ENCODE peak calls at places on chromosomes 5 and 9, in nine cellular contexts. One of them, this sample, is unnamed.

GRCh38 chr5:181173420-181174342 is 26.3 kb downstream of the OR2V2 start:
- DNase-seq in left ventricle myocardium inferior: no peak
- DNase-seq in lower lobe of right lung: no peak
- DNase-seq in fibroblast of lung: no peak
- DNase-seq in aorta: peak; percentile 55
- DNase-seq in upper lobe of left lung: no peak
- DNase-seq in CD4-positive, alpha-beta memory T cell: peak; percentile 53
- DNase-seq in psoas muscle: peak; percentile 37
- DNase-seq in esophagus muscularis mucosa: no peak
- DNase-seq in this sample: peak; percentile 75

GRCh38 chr5:172858511-172858989 is 24.5 kb downstream of the ERGIC1 start:
- DNase-seq in left ventricle myocardium inferior: no peak
- DNase-seq in lower lobe of right lung: no peak
- DNase-seq in fibroblast of lung: peak; percentile 65
- DNase-seq in aorta: no peak
- DNase-seq in upper lobe of left lung: no peak
- DNase-seq in CD4-positive, alpha-beta memory T cell: no peak
- DNase-seq in psoas muscle: no peak
- DNase-seq in esophagus muscularis mucosa: no peak
- DNase-seq in this sample: peak; percentile 86

GRCh38 chr5:139688712-139689413 is 40.7 kb downstream of the CXXC5 start:
- DNase-seq in left ventricle myocardium inferior: no peak
- DNase-seq in lower lobe of right lung: no peak
- DNase-seq in fibroblast of lung: no peak
- DNase-seq in aorta: no peak
- DNase-seq in upper lobe of left lung: no peak
- DNase-seq in CD4-positive, alpha-beta memory T cell: no peak
- DNase-seq in psoas muscle: no peak
- DNase-seq in esophagus muscularis mucosa: no peak
- DNase-seq in this sample: no peak

GRCh38 chr5:94243612-94244011 is 374.8 kb downstream of the KIAA0825 start:
- DNase-seq in left ventricle myocardium inferior: no peak
- DNase-seq in lower lobe of right lung: no peak
- DNase-seq in fibroblast of lung: no peak
- DNase-seq in aorta: no peak
- DNase-seq in upper lobe of left lung: no peak
- DNase-seq in CD4-positive, alpha-beta memory T cell: no peak
- DNase-seq in psoas muscle: no peak
- DNase-seq in esophagus muscularis mucosa: no peak
- DNase-seq in this sample: no peak

GRCh38 chr5:159178978-159179377 is 30.4 kb downstream of the RNF145 start:
- DNase-seq in left ventricle myocardium inferior: no peak
- DNase-seq in lower lobe of right lung: no peak
- DNase-seq in fibroblast of lung: peak; percentile 99
- DNase-seq in aorta: no peak
- DNase-seq in upper lobe of left lung: peak; percentile 64
- DNase-seq in CD4-positive, alpha-beta memory T cell: no peak
- DNase-seq in psoas muscle: no peak
- DNase-seq in esophagus muscularis mucosa: no peak
- DNase-seq in this sample: no peak

GRCh38 chr5:90201923-90202322 is 207.6 kb downstream of the CETN3 start:
- DNase-seq in left ventricle myocardium inferior: no peak
- DNase-seq in lower lobe of right lung: no peak
- DNase-seq in fibroblast of lung: peak; percentile 59
- DNase-seq in aorta: no peak
- DNase-seq in upper lobe of left lung: no peak
- DNase-seq in CD4-positive, alpha-beta memory T cell: no peak
- DNase-seq in psoas muscle: no peak
- DNase-seq in esophagus muscularis mucosa: no peak
- DNase-seq in this sample: no peak

GRCh38 chr5:159412284-159413046 is 82.2 kb upstream of the IL12B start:
- DNase-seq in left ventricle myocardium inferior: no peak
- DNase-seq in lower lobe of right lung: no peak
- DNase-seq in fibroblast of lung: no peak
- DNase-seq in aorta: no peak
- DNase-seq in upper lobe of left lung: peak; percentile 31
- DNase-seq in CD4-positive, alpha-beta memory T cell: peak; percentile 85
- DNase-seq in psoas muscle: no peak
- DNase-seq in esophagus muscularis mucosa: no peak
- DNase-seq in this sample: no peak

GRCh38 chr5:157306690-157307089 is 40.8 kb downstream of the CYFIP2 start:
- DNase-seq in left ventricle myocardium inferior: no peak
- DNase-seq in lower lobe of right lung: no peak
- DNase-seq in fibroblast of lung: no peak
- DNase-seq in aorta: no peak
- DNase-seq in upper lobe of left lung: no peak
- DNase-seq in CD4-positive, alpha-beta memory T cell: peak; percentile 42
- DNase-seq in psoas muscle: no peak
- DNase-seq in esophagus muscularis mucosa: no peak
- DNase-seq in this sample: no peak

GRCh38 chr5:72408602-72409001 is 88.4 kb downstream of the PTCD2 start:
- DNase-seq in left ventricle myocardium inferior: no peak
- DNase-seq in lower lobe of right lung: no peak
- DNase-seq in fibroblast of lung: peak; percentile 69
- DNase-seq in aorta: no peak
- DNase-seq in upper lobe of left lung: no peak
- DNase-seq in CD4-positive, alpha-beta memory T cell: no peak
- DNase-seq in psoas muscle: no peak
- DNase-seq in esophagus muscularis mucosa: no peak
- DNase-seq in this sample: no peak

GRCh38 chr5:179806250-179807045 is at the start of gene MGAT4B:
- DNase-seq in left ventricle myocardium inferior: peak; percentile 80
- DNase-seq in lower lobe of right lung: peak; percentile 85
- DNase-seq in fibroblast of lung: peak; percentile 70
- DNase-seq in aorta: peak; percentile 91
- DNase-seq in upper lobe of left lung: peak; percentile 79
- DNase-seq in CD4-positive, alpha-beta memory T cell: peak; percentile 63
- DNase-seq in psoas muscle: peak; percentile 85
- DNase-seq in esophagus muscularis mucosa: no peak
- DNase-seq in this sample: peak; percentile 86

GRCh38 chr5:81182396-81183390 is 50.4 kb upstream of the CKMT2 start:
- DNase-seq in left ventricle myocardium inferior: no peak
- DNase-seq in lower lobe of right lung: no peak
- DNase-seq in fibroblast of lung: no peak
- DNase-seq in aorta: no peak
- DNase-seq in upper lobe of left lung: no peak
- DNase-seq in CD4-positive, alpha-beta memory T cell: no peak
- DNase-seq in psoas muscle: no peak
- DNase-seq in esophagus muscularis mucosa: no peak
- DNase-seq in this sample: no peak

GRCh38 chr9:37836386-37836785 is 35.8 kb downstream of the DCAF10 start:
- DNase-seq in left ventricle myocardium inferior: no peak
- DNase-seq in lower lobe of right lung: no peak
- DNase-seq in fibroblast of lung: no peak
- DNase-seq in aorta: no peak
- DNase-seq in upper lobe of left lung: no peak
- DNase-seq in CD4-positive, alpha-beta memory T cell: no peak
- DNase-seq in psoas muscle: no peak
- DNase-seq in esophagus muscularis mucosa: no peak
- DNase-seq in this sample: no peak

GRCh38 chr5:138752341-138752950 is 779 bp upstream of the CTNNA1 start:
- DNase-seq in left ventricle myocardium inferior: peak; percentile 20
- DNase-seq in lower lobe of right lung: no peak
- DNase-seq in fibroblast of lung: peak; percentile 43
- DNase-seq in aorta: no peak
- DNase-seq in upper lobe of left lung: peak; percentile 34
- DNase-seq in CD4-positive, alpha-beta memory T cell: peak; percentile 12
- DNase-seq in psoas muscle: no peak
- DNase-seq in esophagus muscularis mucosa: no peak
- DNase-seq in this sample: peak; percentile 65

GRCh38 chr9:132673355-132673754 is 3.1 kb downstream of the GTF3C4 start:
- DNase-seq in left ventricle myocardium inferior: no peak
- DNase-seq in lower lobe of right lung: no peak
- DNase-seq in fibroblast of lung: peak; percentile 68
- DNase-seq in aorta: no peak
- DNase-seq in upper lobe of left lung: no peak
- DNase-seq in CD4-positive, alpha-beta memory T cell: no peak
- DNase-seq in psoas muscle: no peak
- DNase-seq in esophagus muscularis mucosa: no peak
- DNase-seq in this sample: peak; percentile 39

GRCh38 chr5:133253076-133253475 is 201.3 kb downstream of the HSPA4 start:
- DNase-seq in left ventricle myocardium inferior: no peak
- DNase-seq in lower lobe of right lung: peak; percentile 16
- DNase-seq in fibroblast of lung: no peak
- DNase-seq in aorta: no peak
- DNase-seq in upper lobe of left lung: no peak
- DNase-seq in CD4-positive, alpha-beta memory T cell: no peak
- DNase-seq in psoas muscle: no peak
- DNase-seq in esophagus muscularis mucosa: no peak
- DNase-seq in this sample: no peak

DNA sequence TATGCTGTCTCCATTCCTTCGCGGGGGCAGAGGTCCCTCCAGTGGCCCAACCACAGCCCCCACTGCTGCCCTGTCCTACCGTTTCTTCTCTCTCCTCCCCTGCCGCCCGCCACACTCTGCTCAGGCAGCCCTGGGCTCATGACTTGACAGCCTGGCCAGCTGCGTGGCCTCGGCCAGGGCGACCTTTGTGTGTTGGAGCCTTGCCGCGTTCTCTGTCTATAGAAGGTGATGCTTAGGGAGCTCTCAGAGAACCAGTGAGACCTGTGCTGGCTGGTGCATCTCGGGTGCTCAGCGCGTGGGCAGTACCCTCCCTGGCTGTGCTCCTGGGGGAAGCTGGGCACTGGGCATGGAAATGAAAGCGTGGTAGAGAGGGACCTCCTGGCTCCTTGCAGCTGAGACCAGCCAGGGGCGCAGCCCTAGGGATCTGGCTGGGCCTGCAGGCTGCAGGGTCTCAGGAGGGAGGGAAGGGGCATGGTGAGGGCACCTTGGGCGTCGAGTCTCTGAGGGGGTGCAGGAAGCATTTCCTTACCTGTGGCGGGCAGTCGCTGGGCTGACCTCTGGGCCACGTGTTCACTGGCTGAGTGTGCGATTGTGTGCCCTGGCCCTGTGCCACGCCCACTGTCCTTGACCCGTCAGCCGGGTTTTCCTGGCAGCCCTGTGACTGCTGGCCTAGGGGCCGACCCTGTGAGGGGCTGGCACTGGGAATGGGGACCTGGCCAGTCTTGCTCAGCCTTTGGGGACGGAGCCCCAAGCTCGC is 50.3 kb downstream of the RXRA start:
- DNase-seq in left ventricle myocardium inferior: peak; percentile 58
- DNase-seq in lower lobe of right lung: no peak
- DNase-seq in fibroblast of lung: no peak
- DNase-seq in aorta: no peak
- DNase-seq in upper lobe of left lung: peak; percentile 56
- DNase-seq in CD4-positive, alpha-beta memory T cell: no peak
- DNase-seq in psoas muscle: peak; percentile 87
- DNase-seq in esophagus muscularis mucosa: no peak
- DNase-seq in this sample: no peak
- H3K4me1 ChIP-seq in left ventricle myocardium inferior: peaks cover 100% of the 10 kb centered on the region
- H3K4me1 ChIP-seq in lower lobe of right lung: peaks cover 98% of the 10 kb centered on the region
- H3K4me1 ChIP-seq in fibroblast of lung: peaks cover 15% of the 10 kb centered on the region
- H3K4me1 ChIP-seq in aorta: no peaks in the 10 kb centered on the region
- H3K4me1 ChIP-seq in upper lobe of left lung: peaks cover 98% of the 10 kb centered on the region
- H3K4me1 ChIP-seq in CD4-positive, alpha-beta memory T cell: peaks cover 3% of the 10 kb centered on the region
- H3K4me1 ChIP-seq in psoas muscle: peaks cover 99% of the 10 kb centered on the region
- H3K4me1 ChIP-seq in esophagus muscularis mucosa: peaks cover 100% of the 10 kb centered on the region
- H3K4me1 ChIP-seq in this sample: no peaks in the 10 kb centered on the region

DNA sequence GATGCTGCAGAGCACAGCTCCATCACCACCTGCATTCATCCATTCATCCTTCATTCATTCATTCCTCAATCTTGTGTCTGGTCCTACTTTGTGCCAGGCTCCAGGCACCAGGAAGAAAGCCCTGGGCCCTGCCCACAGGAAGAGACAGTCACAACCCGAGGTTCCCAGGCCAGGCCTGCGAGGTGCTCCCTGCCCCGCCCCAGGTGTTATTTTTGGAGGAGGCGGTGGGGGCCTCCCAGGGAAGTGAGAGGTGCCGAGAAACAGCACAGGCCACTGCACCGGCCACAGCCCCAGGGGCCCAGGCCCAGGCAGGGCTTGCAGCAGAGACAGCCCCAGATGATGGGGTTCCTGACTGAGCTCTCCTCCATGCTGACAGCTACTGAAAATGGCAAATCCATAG is 33.4 kb downstream of the VAV2 start:
- DNase-seq in left ventricle myocardium inferior: no peak
- DNase-seq in lower lobe of right lung: peak; percentile 24
- DNase-seq in fibroblast of lung: no peak
- DNase-seq in aorta: peak; percentile 51
- DNase-seq in upper lobe of left lung: no peak
- DNase-seq in CD4-positive, alpha-beta memory T cell: no peak
- DNase-seq in psoas muscle: peak; percentile 35
- DNase-seq in esophagus muscularis mucosa: no peak
- DNase-seq in this sample: no peak
- H3K4me1 ChIP-seq in left ventricle myocardium inferior: peaks cover 63% of the 10 kb centered on the region
- H3K4me1 ChIP-seq in lower lobe of right lung: peaks cover 66% of the 10 kb centered on the region
- H3K4me1 ChIP-seq in fibroblast of lung: peaks cover 14% of the 10 kb centered on the region
- H3K4me1 ChIP-seq in aorta: no peaks in the 10 kb centered on the region
- H3K4me1 ChIP-seq in upper lobe of left lung: peaks cover 57% of the 10 kb centered on the region
- H3K4me1 ChIP-seq in CD4-positive, alpha-beta memory T cell: peaks cover 13% of the 10 kb centered on the region
- H3K4me1 ChIP-seq in psoas muscle: peaks cover 9% of the 10 kb centered on the region
- H3K4me1 ChIP-seq in esophagus muscularis mucosa: peaks cover 63% of the 10 kb centered on the region
- H3K4me1 ChIP-seq in this sample: peaks cover 18% of the 10 kb centered on the region

DNA sequence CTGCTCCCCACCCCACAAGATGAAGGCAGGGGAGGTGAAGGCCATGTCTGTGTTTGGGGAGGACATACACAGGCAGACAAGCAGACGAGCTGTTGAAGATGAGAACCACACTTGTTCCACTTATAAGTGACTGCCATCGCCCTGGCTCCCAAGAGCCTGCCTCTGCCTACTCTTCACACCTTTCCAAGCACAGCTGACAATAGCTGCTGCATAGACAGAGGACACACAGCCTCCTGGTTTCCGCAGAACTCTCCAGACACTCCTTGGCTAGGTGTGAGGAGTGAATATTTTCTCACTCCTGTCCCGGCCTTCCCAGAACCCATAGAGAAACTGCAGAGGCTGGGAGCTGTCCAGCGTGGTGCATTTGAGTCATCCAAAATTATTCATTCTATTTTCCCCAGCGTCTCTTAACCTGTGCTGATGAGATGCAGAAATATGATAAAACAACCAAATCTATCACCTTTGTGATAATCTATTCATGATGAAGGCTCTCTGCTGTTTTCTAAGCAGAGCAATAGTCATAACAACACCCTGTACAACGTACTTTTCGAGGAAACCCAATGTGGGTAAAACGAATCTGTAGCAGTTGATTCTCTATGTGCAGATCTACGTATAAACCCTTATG is 24.7 kb downstream of the KLF9 start:
- DNase-seq in left ventricle myocardium inferior: no peak
- DNase-seq in lower lobe of right lung: no peak
- DNase-seq in fibroblast of lung: peak; percentile 62
- DNase-seq in aorta: no peak
- DNase-seq in upper lobe of left lung: no peak
- DNase-seq in CD4-positive, alpha-beta memory T cell: no peak
- DNase-seq in psoas muscle: no peak
- DNase-seq in esophagus muscularis mucosa: no peak
- DNase-seq in this sample: no peak
- H3K4me1 ChIP-seq in left ventricle myocardium inferior: peaks cover 100% of the 10 kb centered on the region
- H3K4me1 ChIP-seq in lower lobe of right lung: peaks cover 86% of the 10 kb centered on the region
- H3K4me1 ChIP-seq in fibroblast of lung: peaks cover 3% of the 10 kb centered on the region
- H3K4me1 ChIP-seq in aorta: peaks cover 10% of the 10 kb centered on the region
- H3K4me1 ChIP-seq in upper lobe of left lung: peaks cover 53% of the 10 kb centered on the region
- H3K4me1 ChIP-seq in CD4-positive, alpha-beta memory T cell: peaks cover 57% of the 10 kb centered on the region
- H3K4me1 ChIP-seq in psoas muscle: peaks cover 87% of the 10 kb centered on the region
- H3K4me1 ChIP-seq in esophagus muscularis mucosa: peaks cover 94% of the 10 kb centered on the region
- H3K4me1 ChIP-seq in this sample: no peaks in the 10 kb centered on the region

DNA sequence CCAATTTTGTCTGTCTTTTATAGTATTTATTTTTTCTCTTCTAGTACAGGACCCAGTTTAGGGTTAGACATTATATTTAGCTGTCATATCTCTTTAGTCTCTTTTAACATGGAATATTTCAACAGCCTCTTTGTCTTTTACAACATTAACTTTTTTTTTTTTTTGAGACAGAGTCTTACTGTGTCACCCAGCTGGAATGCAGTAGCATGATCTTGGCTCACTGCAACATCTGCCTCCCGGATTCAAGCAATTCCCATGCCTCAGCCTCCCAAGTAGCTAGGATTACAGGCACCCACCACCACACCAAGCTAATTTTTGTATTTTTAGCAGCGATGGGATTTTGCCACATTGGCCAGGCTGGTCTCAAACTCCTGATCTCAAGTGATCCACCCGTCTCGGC is 90.1 kb downstream of the ADAMTS6 start:
- DNase-seq in left ventricle myocardium inferior: no peak
- DNase-seq in lower lobe of right lung: no peak
- DNase-seq in fibroblast of lung: peak; percentile 36
- DNase-seq in aorta: no peak
- DNase-seq in upper lobe of left lung: no peak
- DNase-seq in CD4-positive, alpha-beta memory T cell: no peak
- DNase-seq in psoas muscle: no peak
- DNase-seq in esophagus muscularis mucosa: no peak
- DNase-seq in this sample: no peak
- H3K4me1 ChIP-seq in left ventricle myocardium inferior: peaks cover 23% of the 10 kb centered on the region
- H3K4me1 ChIP-seq in lower lobe of right lung: no peaks in the 10 kb centered on the region
- H3K4me1 ChIP-seq in fibroblast of lung: no peaks in the 10 kb centered on the region
- H3K4me1 ChIP-seq in aorta: peaks cover 3% of the 10 kb centered on the region
- H3K4me1 ChIP-seq in upper lobe of left lung: no peaks in the 10 kb centered on the region
- H3K4me1 ChIP-seq in CD4-positive, alpha-beta memory T cell: no peaks in the 10 kb centered on the region
- H3K4me1 ChIP-seq in psoas muscle: no peaks in the 10 kb centered on the region
- H3K4me1 ChIP-seq in esophagus muscularis mucosa: peaks cover 9% of the 10 kb centered on the region
- H3K4me1 ChIP-seq in this sample: no peaks in the 10 kb centered on the region